ENCODE peak calls at places on chromosomes 6 and 20, in four cellular contexts. C, P, E and M are unnamed samples.

GRCh38 chr6:123803456-123803861 is 206 bp upstream of the NKAIN2 start:
- DNase-seq in C (no peak), P (no peak), E (no peak), M (no peak)

GRCh38 chr20:44888226-44889103 is 3.0 kb downstream of the YWHAB start:
- DNase-seq in C (no peak), P (no peak), E (no peak), M (no peak)

GRCh38 chr20:56433221-56433879 is 21.3 kb downstream of the CASS4 start:
- DNase-seq in C (no peak), P (no peak), E (no peak), M (no peak)

GRCh38 chr6:166488081-166488685 is 98.3 kb downstream of the RAMACL start:
- DNase-seq in C (peak), P (no peak), E (no peak), M (peak)

GRCh38 chr6:42120895-42121865 is 21.2 kb downstream of the C6orf132 start:
- DNase-seq in C (no peak), P (peak), E (no peak), M (no peak)

GRCh38 chr6:87660226-87660886 is 41.7 kb downstream of the AKIRIN2 start:
- DNase-seq in C (no peak), P (peak), E (no peak), M (peak)

GRCh38 chr6:16473184-16473907 is 235.0 kb downstream of the GMPR start:
- DNase-seq in C (no peak), P (no peak), E (no peak), M (no peak)

GRCh38 chr6:6057442-6058053 is 50.8 kb upstream of the NRN1 start:
- DNase-seq in C (no peak), P (peak), E (no peak), M (peak)

GRCh38 chr6:150236114-150236513 is 93.3 kb downstream of the PPP1R14C start:
- DNase-seq in C (no peak), P (no peak), E (no peak), M (no peak)

GRCh38 chr6:111342913-111343312 is 140.1 kb downstream of the REV3L start:
- DNase-seq in C (no peak), P (no peak), E (no peak), M (no peak)